ENCODE peak calls at places on chromosomes 12 and 14, in eight cellular contexts. One of them, this sample, is unnamed.

GRCh38 chr14:55074662-55075061 is 23.2 kb downstream of the MAPK1IP1L start:
- DNase-seq in astrocyte: peak; percentile 59
- DNase-seq in IMR-90: peak; percentile 60
- DNase-seq in thoracic aorta: no peak
- DNase-seq in OCI-LY7: peak; percentile 43
- DNase-seq in PC-3: no peak
- DNase-seq in ovary: no peak
- DNase-seq in breast epithelium: peak; percentile 16
- DNase-seq in this sample: peak; percentile 76

GRCh38 chr12:80624986-80625530 is 82.4 kb upstream of the MYF6 start:
- DNase-seq in astrocyte: no peak
- DNase-seq in IMR-90: no peak
- DNase-seq in thoracic aorta: no peak
- DNase-seq in OCI-LY7: no peak
- DNase-seq in PC-3: no peak
- DNase-seq in ovary: no peak
- DNase-seq in breast epithelium: no peak
- DNase-seq in this sample: no peak

GRCh38 chr12:9372202-9372601 is 164.0 kb upstream of the PZP start:
- DNase-seq in astrocyte: no peak
- DNase-seq in IMR-90: peak; percentile 9
- DNase-seq in thoracic aorta: no peak
- DNase-seq in OCI-LY7: peak; percentile 11
- DNase-seq in PC-3: peak; percentile 18
- DNase-seq in ovary: no peak
- DNase-seq in breast epithelium: no peak
- DNase-seq in this sample: no peak

GRCh38 chr12:45912774-45913173 is 77.6 kb downstream of the SCAF11 start:
- DNase-seq in astrocyte: no peak
- DNase-seq in IMR-90: no peak
- DNase-seq in thoracic aorta: no peak
- DNase-seq in OCI-LY7: no peak
- DNase-seq in PC-3: no peak
- DNase-seq in ovary: no peak
- DNase-seq in breast epithelium: no peak
- DNase-seq in this sample: no peak

GRCh38 chr14:81178063-81178462 is 42.7 kb downstream of the GTF2A1 start:
- DNase-seq in astrocyte: no peak
- DNase-seq in IMR-90: no peak
- DNase-seq in thoracic aorta: no peak
- DNase-seq in OCI-LY7: no peak
- DNase-seq in PC-3: peak; percentile 56
- DNase-seq in ovary: no peak
- DNase-seq in breast epithelium: no peak
- DNase-seq in this sample: no peak

GRCh38 chr12:29241821-29242591 is 92.9 kb downstream of the FAR2 start:
- DNase-seq in astrocyte: peak; percentile 87
- DNase-seq in IMR-90: peak; percentile 80
- DNase-seq in thoracic aorta: no peak
- DNase-seq in OCI-LY7: no peak
- DNase-seq in PC-3: peak; percentile 100
- DNase-seq in ovary: no peak
- DNase-seq in breast epithelium: peak; percentile 31
- DNase-seq in this sample: peak; percentile 48

GRCh38 chr14:96519970-96520369 is 17.8 kb downstream of the PAPOLA start:
- DNase-seq in astrocyte: no peak
- DNase-seq in IMR-90: no peak
- DNase-seq in thoracic aorta: no peak
- DNase-seq in OCI-LY7: no peak
- DNase-seq in PC-3: no peak
- DNase-seq in ovary: no peak
- DNase-seq in breast epithelium: no peak
- DNase-seq in this sample: no peak

GRCh38 chr14:90732142-90732541 is 84.1 kb downstream of the TTC7B start:
- DNase-seq in astrocyte: no peak
- DNase-seq in IMR-90: no peak
- DNase-seq in thoracic aorta: no peak
- DNase-seq in OCI-LY7: no peak
- DNase-seq in PC-3: no peak
- DNase-seq in ovary: no peak
- DNase-seq in breast epithelium: no peak
- DNase-seq in this sample: no peak

GRCh38 chr12:570949-571794 is 92.1 kb downstream of the NINJ2 start:
- DNase-seq in astrocyte: peak; percentile 61
- DNase-seq in IMR-90: peak; percentile 80
- DNase-seq in thoracic aorta: peak; percentile 68
- DNase-seq in OCI-LY7: no peak
- DNase-seq in PC-3: peak; percentile 85
- DNase-seq in ovary: peak; percentile 83
- DNase-seq in breast epithelium: peak; percentile 78
- DNase-seq in this sample: no peak

GRCh38 chr14:39726563-39726962 is 294.3 kb upstream of the FBXO33 start:
- DNase-seq in astrocyte: no peak
- DNase-seq in IMR-90: no peak
- DNase-seq in thoracic aorta: no peak
- DNase-seq in OCI-LY7: no peak
- DNase-seq in PC-3: no peak
- DNase-seq in ovary: no peak
- DNase-seq in breast epithelium: no peak
- DNase-seq in this sample: no peak

GRCh38 chr14:39368261-39368959 is 63.8 kb downstream of the FBXO33 start:
- DNase-seq in astrocyte: peak; percentile 57
- DNase-seq in IMR-90: peak; percentile 78
- DNase-seq in thoracic aorta: no peak
- DNase-seq in OCI-LY7: peak; percentile 56
- DNase-seq in PC-3: peak; percentile 78
- DNase-seq in ovary: peak; percentile 49
- DNase-seq in breast epithelium: no peak
- DNase-seq in this sample: peak; percentile 13

GRCh38 chr14:34330846-34331245 is 131.2 kb downstream of the SPTSSA start:
- DNase-seq in astrocyte: no peak
- DNase-seq in IMR-90: no peak
- DNase-seq in thoracic aorta: no peak
- DNase-seq in OCI-LY7: no peak
- DNase-seq in PC-3: no peak
- DNase-seq in ovary: no peak
- DNase-seq in breast epithelium: no peak
- DNase-seq in this sample: no peak

GRCh38 chr14:22836301-22837058 is at the start of gene MMP14:
- DNase-seq in astrocyte: peak; percentile 81
- DNase-seq in IMR-90: peak; percentile 89
- DNase-seq in thoracic aorta: peak; percentile 77
- DNase-seq in OCI-LY7: no peak
- DNase-seq in PC-3: peak; percentile 65
- DNase-seq in ovary: peak; percentile 86
- DNase-seq in breast epithelium: peak; percentile 80
- DNase-seq in this sample: no peak

GRCh38 chr14:78345346-78345745 is 175.2 kb downstream of the NRXN3 start:
- DNase-seq in astrocyte: no peak
- DNase-seq in IMR-90: no peak
- DNase-seq in thoracic aorta: no peak
- DNase-seq in OCI-LY7: no peak
- DNase-seq in PC-3: no peak
- DNase-seq in ovary: no peak
- DNase-seq in breast epithelium: no peak
- DNase-seq in this sample: no peak

GRCh38 chr14:96894966-96895365 is 97.8 kb downstream of the VRK1 start:
- DNase-seq in astrocyte: peak; percentile 14
- DNase-seq in IMR-90: peak; percentile 28
- DNase-seq in thoracic aorta: no peak
- DNase-seq in OCI-LY7: no peak
- DNase-seq in PC-3: peak; percentile 7
- DNase-seq in ovary: no peak
- DNase-seq in breast epithelium: no peak
- DNase-seq in this sample: no peak

GRCh38 chr12:51864701-51865469 is 16.4 kb upstream of the FIGNL2 start:
- DNase-seq in astrocyte: no peak
- DNase-seq in IMR-90: no peak
- DNase-seq in thoracic aorta: no peak
- DNase-seq in OCI-LY7: no peak
- DNase-seq in PC-3: no peak
- DNase-seq in ovary: no peak
- DNase-seq in breast epithelium: no peak
- DNase-seq in this sample: no peak

GRCh38 chr12:92482599-92482998 is 220.2 kb upstream of the PLEKHG7 start:
- DNase-seq in astrocyte: no peak
- DNase-seq in IMR-90: no peak
- DNase-seq in thoracic aorta: no peak
- DNase-seq in OCI-LY7: no peak
- DNase-seq in PC-3: no peak
- DNase-seq in ovary: no peak
- DNase-seq in breast epithelium: no peak
- DNase-seq in this sample: no peak

GRCh38 chr12:41663487-41664258 is 475.6 kb downstream of the PDZRN4 start:
- DNase-seq in astrocyte: peak; percentile 16
- DNase-seq in IMR-90: peak; percentile 20
- DNase-seq in thoracic aorta: no peak
- DNase-seq in OCI-LY7: peak; percentile 12
- DNase-seq in PC-3: peak; percentile 53
- DNase-seq in ovary: no peak
- DNase-seq in breast epithelium: no peak
- DNase-seq in this sample: no peak

DNA sequence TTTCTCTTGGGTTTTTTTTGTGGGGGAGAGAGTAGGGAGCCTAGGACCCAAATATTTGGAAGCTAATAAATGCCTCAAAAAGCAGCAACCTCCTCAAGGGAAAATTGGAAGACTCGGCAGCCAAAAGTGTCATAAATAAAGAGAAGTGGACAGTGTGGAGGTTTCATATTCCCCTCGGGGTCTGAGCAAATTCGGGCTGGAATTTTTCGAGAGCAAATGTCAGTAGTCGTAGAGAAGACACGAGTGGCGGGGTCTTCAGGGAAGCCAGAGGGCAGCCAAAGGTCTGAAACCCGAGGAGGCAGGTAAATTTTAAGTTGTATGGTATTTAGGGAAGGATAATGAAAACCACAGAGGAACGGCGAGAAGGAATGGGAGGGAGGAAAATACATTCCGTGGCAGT is 13.1 kb downstream of the BCL11B start:
- DNase-seq in astrocyte: no peak
- DNase-seq in IMR-90: no peak
- DNase-seq in thoracic aorta: no peak
- DNase-seq in OCI-LY7: no peak
- DNase-seq in PC-3: no peak
- DNase-seq in ovary: no peak
- DNase-seq in breast epithelium: no peak
- DNase-seq in this sample: no peak
- H3K4me3 ChIP-seq in astrocyte: no peak overlapping the region
- H3K4me3 ChIP-seq in IMR-90: no peak overlapping the region
- H3K4me3 ChIP-seq in thoracic aorta: peak overlapping the region; percentile 9
- H3K4me3 ChIP-seq in OCI-LY7: no peak overlapping the region
- H3K4me3 ChIP-seq in PC-3: no peak overlapping the region
- H3K4me3 ChIP-seq in ovary: peak overlapping the region; percentile 21
- H3K4me3 ChIP-seq in breast epithelium: peak overlapping the region; percentile 24
- H3K4me3 ChIP-seq in this sample: no peak overlapping the region

DNA sequence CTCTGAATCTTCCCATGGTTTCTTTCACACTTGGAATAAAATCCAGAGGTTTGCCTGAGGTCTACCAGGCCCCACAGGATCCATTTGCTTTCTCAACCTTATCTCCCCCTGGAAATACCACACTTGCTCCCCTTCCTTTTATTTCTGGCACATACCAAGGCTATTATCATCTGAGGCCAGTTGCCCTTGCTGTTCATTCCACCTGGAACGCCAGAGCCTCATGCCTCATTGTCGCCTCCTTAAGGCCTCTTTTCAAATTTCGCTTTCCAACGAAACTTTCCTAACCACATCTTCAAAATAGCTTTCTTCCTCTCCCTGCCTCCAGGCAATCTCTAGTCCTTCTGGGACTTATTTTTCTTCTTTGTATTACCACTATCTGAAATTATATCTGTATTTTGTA is 11.2 kb upstream of the LRIG3 start:
- DNase-seq in astrocyte: no peak
- DNase-seq in IMR-90: no peak
- DNase-seq in thoracic aorta: no peak
- DNase-seq in OCI-LY7: no peak
- DNase-seq in PC-3: no peak
- DNase-seq in ovary: no peak
- DNase-seq in breast epithelium: no peak
- DNase-seq in this sample: no peak
- TF ChIP-seq CTCF in astrocyte: no peak
- TF ChIP-seq CTCF in IMR-90: no peak
- TF ChIP-seq CTCF in thoracic aorta: no peak
- TF ChIP-seq CTCF in OCI-LY7: no peak
- TF ChIP-seq CTCF in PC-3: peak; percentile 34
- TF ChIP-seq CTCF in ovary: no peak
- TF ChIP-seq CTCF in breast epithelium: no peak
- TF ChIP-seq CTCF in this sample: no peak

GRCh38 chr14:53620325-53620716 is 336.3 kb downstream of the BMP4 start:
- DNase-seq in astrocyte: peak; percentile 57
- DNase-seq in IMR-90: peak; percentile 52
- DNase-seq in thoracic aorta: no peak
- DNase-seq in OCI-LY7: no peak
- DNase-seq in PC-3: no peak
- DNase-seq in ovary: no peak
- DNase-seq in breast epithelium: no peak
- DNase-seq in this sample: no peak
- H3K4me3 ChIP-seq in astrocyte: no peak overlapping the region
- H3K4me3 ChIP-seq in IMR-90: no peak overlapping the region
- H3K4me3 ChIP-seq in thoracic aorta: no peak overlapping the region
- H3K4me3 ChIP-seq in OCI-LY7: no peak overlapping the region
- H3K4me3 ChIP-seq in PC-3: no peak overlapping the region
- H3K4me3 ChIP-seq in ovary: no peak overlapping the region
- H3K4me3 ChIP-seq in breast epithelium: no peak overlapping the region
- H3K4me3 ChIP-seq in this sample: no peak overlapping the region

DNA sequence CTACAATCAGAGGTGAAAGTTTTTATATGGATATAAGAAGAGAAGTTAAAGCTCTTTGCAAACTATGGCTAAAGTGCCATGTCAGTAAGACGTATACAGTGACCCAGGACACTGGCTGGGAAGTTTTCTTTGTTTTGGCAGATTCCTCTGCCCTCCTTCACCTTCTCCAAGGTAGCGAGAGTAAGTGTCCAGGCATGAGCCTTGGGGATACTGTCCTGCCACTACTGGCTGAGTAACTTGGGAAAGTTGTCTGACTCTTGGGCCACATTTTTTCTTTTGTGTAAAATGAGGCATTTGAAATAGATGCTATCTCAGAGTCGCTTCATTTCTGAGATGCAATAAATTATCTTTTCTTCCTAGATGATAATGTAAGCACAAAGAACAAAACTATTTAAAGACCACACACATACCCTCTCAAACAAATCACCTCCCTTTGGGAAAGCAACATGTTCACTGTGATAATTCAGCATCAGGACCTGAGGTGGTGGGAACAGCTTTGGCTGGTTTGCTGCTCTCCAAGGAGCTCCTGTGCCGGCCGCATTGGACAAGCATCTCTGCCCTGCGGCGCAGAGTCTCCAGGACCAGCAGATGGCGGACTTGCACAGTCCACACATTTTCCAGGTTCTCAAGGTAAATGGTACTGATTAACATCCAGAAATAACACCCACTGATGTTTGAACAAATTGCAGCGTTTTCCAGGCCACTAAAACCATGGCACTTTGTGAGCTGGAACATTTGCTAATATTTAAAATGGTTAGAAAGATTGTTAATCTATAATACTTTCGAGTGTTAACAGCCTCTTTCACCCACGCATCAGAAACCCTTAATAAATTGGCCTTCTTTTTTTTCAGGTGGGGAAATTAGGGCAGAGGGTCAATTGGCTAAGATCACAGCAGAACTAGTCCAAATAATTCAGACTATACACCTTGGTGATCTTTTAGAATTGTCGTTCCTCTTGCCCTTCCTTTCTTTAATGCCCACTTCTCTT is 106.2 kb downstream of the PTCSC3 start:
- DNase-seq in astrocyte: peak; percentile 51
- DNase-seq in IMR-90: peak; percentile 64
- DNase-seq in thoracic aorta: no peak
- DNase-seq in OCI-LY7: peak; percentile 57
- DNase-seq in PC-3: peak; percentile 82
- DNase-seq in ovary: no peak
- DNase-seq in breast epithelium: no peak
- DNase-seq in this sample: no peak
- TF ChIP-seq CTCF in astrocyte: peak; percentile 87
- TF ChIP-seq CTCF in IMR-90: peak; percentile 82
- TF ChIP-seq CTCF in thoracic aorta: no peak
- TF ChIP-seq CTCF in OCI-LY7: peak; percentile 83
- TF ChIP-seq CTCF in PC-3: peak; percentile 93
- TF ChIP-seq CTCF in ovary: no peak
- TF ChIP-seq CTCF in breast epithelium: no peak
- TF ChIP-seq CTCF in this sample: peak; percentile 75